ENCODE peak calls at places on chromosome 7, in seven cellular contexts. D is left kidney, U is OCI-LY7, Z is neural crest cell, N is HFFc6, L is bronchial epithelial cell, W is chondrocyte. V is an unnamed sample.

GRCh38 chr7:80659120-80660055 is 20.9 kb downstream of the CD36 start:
- DNase-seq in N (peak), D (peak), U (peak), Z (no peak), L (peak), W (no peak), V (no peak)

GRCh38 chr7:73984481-73985205 is 43.3 kb upstream of the ELN start:
- DNase-seq in N (no peak), U (no peak), L (no peak), W (peak), D (no peak), Z (no peak), V (no peak)

GRCh38 chr7:51314726-51315125 is 1.9 kb downstream of the COBL start:
- DNase-seq in N (no peak), D (no peak), U (no peak), L (no peak), W (no peak), Z (no peak), V (peak)

GRCh38 chr7:44980393-44981034 is 1.7 kb upstream of the MYO1G start:
- DNase-seq in D (no peak), W (no peak), L (peak), Z (no peak), U (peak), N (no peak), V (no peak)

GRCh38 chr7:121023683-121024507 is 35.4 kb downstream of the CPED1 start:
- DNase-seq in N (no peak), D (peak), Z (no peak), L (no peak), W (no peak), U (no peak), V (no peak)

GRCh38 chr7:99030951-99031350 is 113.0 kb downstream of the SMURF1 start:
- DNase-seq in U (no peak), Z (no peak), D (no peak), N (no peak), L (no peak), W (no peak), V (no peak)

GRCh38 chr7:101506531-101506930 is 122.6 kb downstream of the MYL10 start:
- DNase-seq in W (no peak), D (no peak), Z (no peak), U (no peak), L (peak), N (no peak), V (no peak)

GRCh38 chr7:134903073-134903790 is 83.1 kb upstream of the AGBL3 start:
- DNase-seq in N (no peak), L (no peak), Z (no peak), U (no peak), D (no peak), W (no peak), V (no peak)

V was measured in sigmoid colon.